ENCODE peak calls at places on chromosomes 13 and 19, in four cellular contexts. L is Panc1, A is gastrocnemius medialis, Q is left cardiac atrium. W is an unnamed sample.

GRCh38 chr13:114152285-114152645 is 19.8 kb upstream of the RASA3 start:
- ATAC-seq in A (no peak), L (no peak), Q (no peak), W (no peak)

GRCh38 chr19:42197375-42197817 is 20.1 kb downstream of the DEDD2 start:
- ATAC-seq in A (no peak), L (no peak), Q (no peak), W (no peak)

GRCh38 chr13:78909276-78909675 is 250.3 kb upstream of the OBI1 start:
- ATAC-seq in A (no peak), L (no peak), Q (no peak), W (no peak)

GRCh38 chr13:33454844-33455256 is 169.3 kb upstream of the STARD13 start:
- ATAC-seq in L (no peak), A (no peak), Q (peak; percentile 31), W (no peak)

GRCh38 chr13:79187917-79188699 is 217.9 kb downstream of the RBM26 start:
- ATAC-seq in Q (no peak), A (no peak), L (no peak), W (no peak)

GRCh38 chr13:28754698-28755545 is 36.2 kb upstream of the SLC46A3 start:
- ATAC-seq in Q (peak; percentile 38), L (no peak), A (peak; percentile 55), W (peak; percentile 24)

GRCh38 chr19:7815325-7815724 is 14.7 kb upstream of the EVI5L start:
- ATAC-seq in L (no peak), Q (no peak), A (no peak), W (peak; percentile 83)

GRCh38 chr19:18961767-18962423 is 20.9 kb upstream of the HOMER3 start:
- ATAC-seq in Q (no peak), L (peak; percentile 50), A (no peak), W (no peak)

GRCh38 chr19:32666084-32666483 is 8.9 kb downstream of the ANKRD27 start:
- ATAC-seq in L (no peak), A (peak; percentile 87), Q (no peak), W (no peak)

GRCh38 chr13:105502193-105502592 is 1033.3 kb downstream of the EFNB2 start:
- ATAC-seq in Q (no peak), A (no peak), L (no peak), W (no peak)

GRCh38 chr19:18392417-18392816 is 5.0 kb downstream of the LRRC25 start:
- ATAC-seq in Q (no peak), A (no peak), L (no peak), W (peak; percentile 53)

GRCh38 chr19:36246006-36246391 is 31.1 kb downstream of the ZNF146 start:
- ATAC-seq in L (no peak), A (no peak), Q (peak; percentile 44), W (no peak)

GRCh38 chr19:37197768-37198167 is 12.6 kb downstream of the ZNF585B start:
- ATAC-seq in L (no peak), Q (no peak), A (no peak), W (no peak)